ENCODE peak calls at places on chromosomes 6 and 20, in ten cellular contexts. One of them, this sample, is unnamed.

GRCh38 chr20:36493801-36494114 is 47.6 kb upstream of the MYL9 start:
- DNase-seq in HAP-1: no peak
- DNase-seq in mucosa of descending colon: peak; percentile 70
- DNase-seq in K562: no peak
- DNase-seq in WERI-Rb-1: peak; percentile 56
- DNase-seq in GM23248: peak; percentile 98
- DNase-seq in sigmoid colon: peak; percentile 94
- DNase-seq in cardiac muscle cell: no peak
- DNase-seq in heart right ventricle: peak; percentile 66
- DNase-seq in PC-3: no peak
- DNase-seq in this sample: no peak

GRCh38 chr20:63772781-63773520 is 33.4 kb downstream of the SLC2A4RG start:
- DNase-seq in PC-3: peak; percentile 55
- DNase-seq in K562: peak; percentile 43
- DNase-seq in HAP-1: no peak
- DNase-seq in sigmoid colon: no peak
- DNase-seq in WERI-Rb-1: no peak
- DNase-seq in mucosa of descending colon: peak; percentile 46
- DNase-seq in GM23248: peak; percentile 26
- DNase-seq in cardiac muscle cell: no peak
- DNase-seq in heart right ventricle: peak; percentile 43
- DNase-seq in this sample: no peak

GRCh38 chr6:62286470-62286843 is 432 bp upstream of the KHDRBS2 start:
- DNase-seq in heart right ventricle: no peak
- DNase-seq in HAP-1: no peak
- DNase-seq in WERI-Rb-1: no peak
- DNase-seq in mucosa of descending colon: no peak
- DNase-seq in K562: no peak
- DNase-seq in PC-3: no peak
- DNase-seq in cardiac muscle cell: peak; percentile 6
- DNase-seq in GM23248: no peak
- DNase-seq in sigmoid colon: no peak
- DNase-seq in this sample: no peak

GRCh38 chr6:42572523-42572922 is 8.7 kb downstream of the UBR2 start:
- DNase-seq in PC-3: no peak
- DNase-seq in heart right ventricle: no peak
- DNase-seq in sigmoid colon: no peak
- DNase-seq in cardiac muscle cell: no peak
- DNase-seq in GM23248: no peak
- DNase-seq in HAP-1: no peak
- DNase-seq in K562: no peak
- DNase-seq in WERI-Rb-1: no peak
- DNase-seq in mucosa of descending colon: no peak
- DNase-seq in this sample: no peak

GRCh38 chr6:90021701-90022100 is 127.4 kb downstream of the GJA10 start:
- DNase-seq in GM23248: no peak
- DNase-seq in mucosa of descending colon: no peak
- DNase-seq in HAP-1: no peak
- DNase-seq in heart right ventricle: no peak
- DNase-seq in cardiac muscle cell: no peak
- DNase-seq in sigmoid colon: no peak
- DNase-seq in K562: no peak
- DNase-seq in WERI-Rb-1: no peak
- DNase-seq in PC-3: no peak
- DNase-seq in this sample: no peak

GRCh38 chr6:148700713-148701392 is 46.0 kb upstream of the UST start:
- DNase-seq in mucosa of descending colon: no peak
- DNase-seq in PC-3: peak; percentile 39
- DNase-seq in GM23248: peak; percentile 83
- DNase-seq in sigmoid colon: no peak
- DNase-seq in HAP-1: no peak
- DNase-seq in heart right ventricle: no peak
- DNase-seq in cardiac muscle cell: no peak
- DNase-seq in K562: no peak
- DNase-seq in WERI-Rb-1: no peak
- DNase-seq in this sample: no peak

GRCh38 chr6:142855877-142856606 is 88.9 kb downstream of the HIVEP2 start:
- DNase-seq in PC-3: no peak
- DNase-seq in sigmoid colon: no peak
- DNase-seq in GM23248: no peak
- DNase-seq in HAP-1: no peak
- DNase-seq in WERI-Rb-1: no peak
- DNase-seq in K562: no peak
- DNase-seq in cardiac muscle cell: no peak
- DNase-seq in mucosa of descending colon: no peak
- DNase-seq in heart right ventricle: no peak
- DNase-seq in this sample: no peak

GRCh38 chr6:5260661-5261544 is at the start of the genes FARS2 and LYRM4:
- DNase-seq in PC-3: peak; percentile 85
- DNase-seq in K562: peak; percentile 97
- DNase-seq in heart right ventricle: peak; percentile 89
- DNase-seq in HAP-1: peak; percentile 81
- DNase-seq in GM23248: peak; percentile 98
- DNase-seq in sigmoid colon: peak; percentile 92
- DNase-seq in WERI-Rb-1: peak; percentile 95
- DNase-seq in cardiac muscle cell: peak; percentile 94
- DNase-seq in mucosa of descending colon: peak; percentile 93
- DNase-seq in this sample: peak; percentile 47

DNA sequence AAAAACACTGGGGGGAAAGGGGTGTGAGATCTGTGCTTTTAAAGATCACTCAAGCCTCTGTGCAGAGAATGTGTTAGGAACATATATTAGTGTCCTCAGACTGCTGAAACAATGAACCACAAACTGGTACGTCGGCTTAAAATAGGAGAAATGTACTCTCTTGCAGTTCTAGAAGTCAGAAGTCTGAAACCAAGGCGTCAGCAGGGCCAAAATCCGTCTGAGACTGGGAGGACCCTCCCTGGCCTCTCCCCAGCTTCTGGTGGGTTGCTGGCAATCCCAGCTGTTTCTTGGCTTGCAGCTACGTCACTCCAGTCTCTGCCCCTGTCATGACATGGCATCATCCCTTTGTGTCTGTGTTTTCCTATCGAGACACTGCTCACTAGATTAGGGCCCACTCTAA is 3.9 kb downstream of the CDH26 start:
- DNase-seq in K562: no peak
- DNase-seq in cardiac muscle cell: no peak
- DNase-seq in mucosa of descending colon: no peak
- DNase-seq in HAP-1: no peak
- DNase-seq in GM23248: no peak
- DNase-seq in heart right ventricle: no peak
- DNase-seq in sigmoid colon: no peak
- DNase-seq in PC-3: no peak
- DNase-seq in WERI-Rb-1: no peak
- DNase-seq in this sample: no peak
- H3K4me3 ChIP-seq in K562: no peak overlapping the region
- H3K4me3 ChIP-seq in cardiac muscle cell: no peak overlapping the region
- H3K4me3 ChIP-seq in mucosa of descending colon: no peak overlapping the region
- H3K4me3 ChIP-seq in HAP-1: no peak overlapping the region
- H3K4me3 ChIP-seq in GM23248: no peak overlapping the region
- H3K4me3 ChIP-seq in heart right ventricle: no peak overlapping the region
- H3K4me3 ChIP-seq in sigmoid colon: no peak overlapping the region
- H3K4me3 ChIP-seq in PC-3: no peak overlapping the region
- H3K4me3 ChIP-seq in WERI-Rb-1: no peak overlapping the region
- H3K4me3 ChIP-seq in this sample: no peak overlapping the region

DNA sequence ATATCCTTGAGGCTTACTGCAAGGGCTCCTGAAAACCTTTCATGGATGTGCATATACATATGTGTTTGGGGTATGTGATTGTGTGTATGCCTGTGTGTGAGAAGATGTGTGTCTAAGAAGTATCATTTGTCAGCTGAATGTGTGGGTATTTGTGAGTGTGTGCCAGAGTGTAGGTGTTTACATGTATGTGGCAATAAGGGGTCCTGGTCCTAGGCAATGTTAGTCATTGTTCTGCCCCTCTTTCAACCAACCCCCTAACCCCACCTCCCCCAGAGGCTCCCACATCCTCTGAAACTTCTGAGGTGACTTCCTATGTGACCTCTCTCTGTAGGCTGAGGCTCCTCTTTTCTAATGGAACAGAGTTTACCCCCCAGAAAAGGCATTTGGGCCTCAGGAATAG is 186.4 kb downstream of the LRFN2 start:
- DNase-seq in K562: no peak
- DNase-seq in sigmoid colon: no peak
- DNase-seq in cardiac muscle cell: no peak
- DNase-seq in PC-3: no peak
- DNase-seq in GM23248: no peak
- DNase-seq in mucosa of descending colon: no peak
- DNase-seq in HAP-1: no peak
- DNase-seq in WERI-Rb-1: no peak
- DNase-seq in heart right ventricle: no peak
- DNase-seq in this sample: no peak
- H3K36me3 ChIP-seq in K562: no peaks in the 10 kb centered on the region
- H3K36me3 ChIP-seq in sigmoid colon: no peaks in the 10 kb centered on the region
- H3K36me3 ChIP-seq in cardiac muscle cell: no peaks in the 10 kb centered on the region
- H3K36me3 ChIP-seq in PC-3: no peaks in the 10 kb centered on the region
- H3K36me3 ChIP-seq in GM23248: no peaks in the 10 kb centered on the region
- H3K36me3 ChIP-seq in mucosa of descending colon: no peaks in the 10 kb centered on the region
- H3K36me3 ChIP-seq in HAP-1: no peaks in the 10 kb centered on the region
- H3K36me3 ChIP-seq in WERI-Rb-1: no peaks in the 10 kb centered on the region
- H3K36me3 ChIP-seq in heart right ventricle: no peaks in the 10 kb centered on the region
- H3K36me3 ChIP-seq in this sample: no peaks in the 10 kb centered on the region

GRCh38 chr6:85404497-85405174 is 45.2 kb upstream of the NT5E start:
- DNase-seq in sigmoid colon: no peak
- DNase-seq in WERI-Rb-1: no peak
- DNase-seq in cardiac muscle cell: no peak
- DNase-seq in K562: no peak
- DNase-seq in HAP-1: no peak
- DNase-seq in GM23248: peak; percentile 96
- DNase-seq in PC-3: peak; percentile 94
- DNase-seq in mucosa of descending colon: peak; percentile 75
- DNase-seq in heart right ventricle: no peak
- DNase-seq in this sample: no peak

GRCh38 chr6:85405175-85405852 is 44.6 kb upstream of the NT5E start:
- DNase-seq in cardiac muscle cell: no peak
- DNase-seq in mucosa of descending colon: no peak
- DNase-seq in heart right ventricle: no peak
- DNase-seq in K562: no peak
- DNase-seq in HAP-1: no peak
- DNase-seq in GM23248: peak; percentile 17
- DNase-seq in PC-3: peak; percentile 56
- DNase-seq in sigmoid colon: no peak
- DNase-seq in WERI-Rb-1: no peak
- DNase-seq in this sample: no peak

GRCh38 chr6:85408039-85408438 is 41.8 kb upstream of the NT5E start:
- DNase-seq in heart right ventricle: no peak
- DNase-seq in GM23248: no peak
- DNase-seq in HAP-1: no peak
- DNase-seq in sigmoid colon: no peak
- DNase-seq in cardiac muscle cell: peak; percentile 5
- DNase-seq in PC-3: no peak
- DNase-seq in mucosa of descending colon: no peak
- DNase-seq in WERI-Rb-1: no peak
- DNase-seq in K562: no peak
- DNase-seq in this sample: no peak

GRCh38 chr6:85405853-85406198 is 44.1 kb upstream of the NT5E start:
- DNase-seq in GM23248: no peak
- DNase-seq in PC-3: no peak
- DNase-seq in sigmoid colon: no peak
- DNase-seq in mucosa of descending colon: no peak
- DNase-seq in heart right ventricle: no peak
- DNase-seq in K562: no peak
- DNase-seq in cardiac muscle cell: no peak
- DNase-seq in HAP-1: no peak
- DNase-seq in WERI-Rb-1: no peak
- DNase-seq in this sample: no peak

GRCh38 chr6:85406641-85407075 is 43.2 kb upstream of the NT5E start:
- DNase-seq in cardiac muscle cell: no peak
- DNase-seq in WERI-Rb-1: no peak
- DNase-seq in heart right ventricle: no peak
- DNase-seq in HAP-1: no peak
- DNase-seq in GM23248: peak; percentile 30
- DNase-seq in K562: no peak
- DNase-seq in mucosa of descending colon: no peak
- DNase-seq in PC-3: no peak
- DNase-seq in sigmoid colon: no peak
- DNase-seq in this sample: no peak
- H3K4me3 ChIP-seq in cardiac muscle cell: no peak overlapping the region
- H3K4me3 ChIP-seq in WERI-Rb-1: no peak overlapping the region
- H3K4me3 ChIP-seq in heart right ventricle: no peak overlapping the region
- H3K4me3 ChIP-seq in HAP-1: no peak overlapping the region
- H3K4me3 ChIP-seq in GM23248: no peak overlapping the region
- H3K4me3 ChIP-seq in K562: no peak overlapping the region
- H3K4me3 ChIP-seq in mucosa of descending colon: no peak overlapping the region
- H3K4me3 ChIP-seq in PC-3: no peak overlapping the region
- H3K4me3 ChIP-seq in sigmoid colon: no peak overlapping the region
- H3K4me3 ChIP-seq in this sample: no peak overlapping the region

GRCh38 chr20:38771621-38772020 is 23.4 kb downstream of the ACTR5 start:
- DNase-seq in cardiac muscle cell: no peak
- DNase-seq in HAP-1: no peak
- DNase-seq in GM23248: no peak
- DNase-seq in sigmoid colon: no peak
- DNase-seq in heart right ventricle: no peak
- DNase-seq in PC-3: no peak
- DNase-seq in mucosa of descending colon: no peak
- DNase-seq in WERI-Rb-1: no peak
- DNase-seq in K562: no peak
- DNase-seq in this sample: no peak

GRCh38 chr20:38774167-38774566 is 25.9 kb downstream of the ACTR5 start:
- DNase-seq in GM23248: no peak
- DNase-seq in K562: no peak
- DNase-seq in mucosa of descending colon: no peak
- DNase-seq in sigmoid colon: no peak
- DNase-seq in PC-3: no peak
- DNase-seq in cardiac muscle cell: no peak
- DNase-seq in heart right ventricle: no peak
- DNase-seq in WERI-Rb-1: no peak
- DNase-seq in HAP-1: no peak
- DNase-seq in this sample: no peak

GRCh38 chr20:38769376-38770295 is 21.4 kb downstream of the ACTR5 start:
- DNase-seq in heart right ventricle: no peak
- DNase-seq in mucosa of descending colon: no peak
- DNase-seq in cardiac muscle cell: no peak
- DNase-seq in PC-3: no peak
- DNase-seq in K562: no peak
- DNase-seq in GM23248: no peak
- DNase-seq in WERI-Rb-1: no peak
- DNase-seq in HAP-1: no peak
- DNase-seq in sigmoid colon: no peak
- DNase-seq in this sample: no peak

GRCh38 chr20:38770970-38771369 is 22.7 kb downstream of the ACTR5 start:
- DNase-seq in mucosa of descending colon: no peak
- DNase-seq in heart right ventricle: no peak
- DNase-seq in GM23248: no peak
- DNase-seq in HAP-1: no peak
- DNase-seq in K562: no peak
- DNase-seq in WERI-Rb-1: peak; percentile 27
- DNase-seq in cardiac muscle cell: no peak
- DNase-seq in sigmoid colon: no peak
- DNase-seq in PC-3: no peak
- DNase-seq in this sample: no peak

DNA sequence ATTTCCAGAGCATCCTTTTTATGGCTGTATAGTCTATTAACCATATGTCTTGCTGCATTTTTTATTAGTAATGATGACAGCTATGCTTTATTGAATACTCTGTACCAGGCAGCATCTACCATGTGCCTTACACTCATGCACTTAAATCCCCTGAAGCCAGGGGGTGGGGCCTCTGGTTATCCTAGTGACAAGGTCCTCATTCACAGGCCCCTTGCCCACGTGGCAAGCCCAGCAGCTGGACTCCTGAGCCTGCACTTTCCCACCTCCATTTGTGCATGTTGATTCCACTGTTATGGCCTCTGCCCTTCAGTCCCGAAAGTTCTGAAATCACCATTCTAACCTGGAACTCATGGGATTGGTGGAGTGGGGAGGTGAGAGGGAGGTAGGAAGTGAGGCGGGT is 22.3 kb downstream of the ACTR5 start:
- DNase-seq in cardiac muscle cell: no peak
- DNase-seq in mucosa of descending colon: no peak
- DNase-seq in GM23248: no peak
- DNase-seq in PC-3: no peak
- DNase-seq in WERI-Rb-1: peak; percentile 65
- DNase-seq in heart right ventricle: no peak
- DNase-seq in sigmoid colon: no peak
- DNase-seq in HAP-1: no peak
- DNase-seq in K562: no peak
- DNase-seq in this sample: no peak
- H3K36me3 ChIP-seq in cardiac muscle cell: peaks cover 7% of the 10 kb centered on the region
- H3K36me3 ChIP-seq in mucosa of descending colon: peaks cover 11% of the 10 kb centered on the region
- H3K36me3 ChIP-seq in GM23248: peaks cover 15% of the 10 kb centered on the region
- H3K36me3 ChIP-seq in PC-3: peaks cover 31% of the 10 kb centered on the region
- H3K36me3 ChIP-seq in WERI-Rb-1: peaks cover 49% of the 10 kb centered on the region
- H3K36me3 ChIP-seq in heart right ventricle: peaks cover 3% of the 10 kb centered on the region
- H3K36me3 ChIP-seq in sigmoid colon: peaks cover 100% of the 10 kb centered on the region
- H3K36me3 ChIP-seq in HAP-1: peaks cover 34% of the 10 kb centered on the region
- H3K36me3 ChIP-seq in K562: peaks cover 68% of the 10 kb centered on the region
- H3K36me3 ChIP-seq in this sample: peaks cover 57% of the 10 kb centered on the region